ENCODE peak calls at places on chromosomes 16 and 17, in seven cellular contexts. One of them, this sample, is unnamed.

GRCh38 chr17:77707546-77707945 is 251.0 kb upstream of the TNRC6C start:
- DNase-seq in SK-N-SH: no peak
- DNase-seq in K562: no peak
- DNase-seq in HepG2: no peak
- DNase-seq in HCT116: no peak
- DNase-seq in H1: peak
- DNase-seq in GM12878: no peak
- DNase-seq in this sample: no peak

GRCh38 chr17:73203788-73204479 is 11.1 kb downstream of the COG1 start:
- DNase-seq in SK-N-SH: no peak
- DNase-seq in K562: no peak
- DNase-seq in HepG2: peak
- DNase-seq in HCT116: no peak
- DNase-seq in H1: no peak
- DNase-seq in GM12878: no peak
- DNase-seq in this sample: no peak

GRCh38 chr16:1129106-1129960 is 23.6 kb upstream of the CACNA1H start:
- DNase-seq in SK-N-SH: no peak
- DNase-seq in K562: no peak
- DNase-seq in HepG2: no peak
- DNase-seq in HCT116: no peak
- DNase-seq in H1: no peak
- DNase-seq in GM12878: no peak
- DNase-seq in this sample: no peak

GRCh38 chr17:47305302-47305923 is 18.3 kb upstream of the EFCAB13 start:
- DNase-seq in SK-N-SH: no peak
- DNase-seq in K562: no peak
- DNase-seq in HepG2: peak
- DNase-seq in HCT116: no peak
- DNase-seq in H1: no peak
- DNase-seq in GM12878: no peak
- DNase-seq in this sample: peak

GRCh38 chr17:82204831-82205719 is 7.6 kb downstream of the CCDC57 start:
- DNase-seq in SK-N-SH: peak
- DNase-seq in K562: no peak
- DNase-seq in HepG2: no peak
- DNase-seq in HCT116: no peak
- DNase-seq in H1: no peak
- DNase-seq in GM12878: no peak
- DNase-seq in this sample: no peak

GRCh38 chr16:11677451-11677951 is 9.2 kb downstream of the SNN start:
- DNase-seq in SK-N-SH: no peak
- DNase-seq in K562: no peak
- DNase-seq in HepG2: no peak
- DNase-seq in HCT116: no peak
- DNase-seq in H1: no peak
- DNase-seq in GM12878: no peak
- DNase-seq in this sample: no peak

GRCh38 chr17:17064322-17064721 is 22.1 kb downstream of the MPRIP start:
- DNase-seq in SK-N-SH: no peak
- DNase-seq in K562: no peak
- DNase-seq in HepG2: no peak
- DNase-seq in HCT116: no peak
- DNase-seq in H1: no peak
- DNase-seq in GM12878: no peak
- DNase-seq in this sample: no peak

GRCh38 chr17:8831234-8831849 is 32.2 kb upstream of the MFSD6L start:
- DNase-seq in SK-N-SH: no peak
- DNase-seq in K562: no peak
- DNase-seq in HepG2: no peak
- DNase-seq in HCT116: no peak
- DNase-seq in H1: peak
- DNase-seq in GM12878: no peak
- DNase-seq in this sample: no peak

GRCh38 chr17:48113201-48113676 is 5.7 kb downstream of the SNX11 start:
- DNase-seq in SK-N-SH: no peak
- DNase-seq in K562: no peak
- DNase-seq in HepG2: no peak
- DNase-seq in HCT116: no peak
- DNase-seq in H1: no peak
- DNase-seq in GM12878: peak
- DNase-seq in this sample: no peak

GRCh38 chr16:82260212-82260795 is 90.3 kb upstream of the MPHOSPH6 start:
- DNase-seq in SK-N-SH: no peak
- DNase-seq in K562: no peak
- DNase-seq in HepG2: no peak
- DNase-seq in HCT116: no peak
- DNase-seq in H1: no peak
- DNase-seq in GM12878: no peak
- DNase-seq in this sample: no peak

GRCh38 chr17:49787932-49788442 is 494 bp upstream of the KAT7 start:
- DNase-seq in SK-N-SH: peak
- DNase-seq in K562: no peak
- DNase-seq in HepG2: no peak
- DNase-seq in HCT116: no peak
- DNase-seq in H1: peak
- DNase-seq in GM12878: no peak
- DNase-seq in this sample: no peak

GRCh38 chr16:2974319-2975056 is 5.3 kb downstream of the PAQR4 start:
- DNase-seq in SK-N-SH: no peak
- DNase-seq in K562: no peak
- DNase-seq in HepG2: no peak
- DNase-seq in HCT116: no peak
- DNase-seq in H1: no peak
- DNase-seq in GM12878: no peak
- DNase-seq in this sample: no peak

GRCh38 chr17:14033166-14033565 is 36.1 kb upstream of the COX10 start:
- DNase-seq in SK-N-SH: no peak
- DNase-seq in K562: no peak
- DNase-seq in HepG2: no peak
- DNase-seq in HCT116: no peak
- DNase-seq in H1: no peak
- DNase-seq in GM12878: no peak
- DNase-seq in this sample: no peak

GRCh38 chr17:82215095-82215971 is 2.7 kb upstream of the CCDC57 start:
- DNase-seq in SK-N-SH: peak
- DNase-seq in K562: peak
- DNase-seq in HepG2: peak
- DNase-seq in HCT116: no peak
- DNase-seq in H1: no peak
- DNase-seq in GM12878: no peak
- DNase-seq in this sample: peak

GRCh38 chr17:65595071-65595655 is 33.7 kb upstream of the AXIN2 start:
- DNase-seq in SK-N-SH: no peak
- DNase-seq in K562: peak
- DNase-seq in HepG2: no peak
- DNase-seq in HCT116: no peak
- DNase-seq in H1: no peak
- DNase-seq in GM12878: no peak
- DNase-seq in this sample: no peak

DNA sequence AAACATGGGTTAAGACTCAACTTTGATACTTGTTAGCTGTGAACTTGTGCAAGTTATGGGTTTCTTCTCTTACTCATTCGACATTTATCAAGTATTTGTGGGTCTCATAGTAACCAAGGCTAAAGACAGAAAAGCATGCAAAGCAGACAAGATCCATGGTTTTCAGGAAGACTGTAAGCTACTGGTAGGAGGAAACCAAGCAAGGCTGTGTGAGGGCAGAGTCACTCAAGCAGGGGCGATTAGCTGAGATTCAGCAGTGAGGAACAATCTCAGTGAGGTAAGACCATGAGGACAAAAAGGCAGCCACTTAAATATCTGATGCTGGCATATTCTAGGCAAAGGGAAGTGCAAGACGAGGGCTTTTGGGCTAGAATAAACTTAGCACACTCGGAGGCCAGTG is 29.5 kb downstream of the MBTD1 start:
- DNase-seq in SK-N-SH: no peak
- DNase-seq in K562: no peak
- DNase-seq in HepG2: no peak
- DNase-seq in HCT116: no peak
- DNase-seq in H1: no peak
- DNase-seq in GM12878: no peak
- DNase-seq in this sample: no peak
- TF ChIP-seq JUND in SK-N-SH: no peak
- TF ChIP-seq JUND in K562: no peak
- TF ChIP-seq JUND in HepG2: no peak
- TF ChIP-seq JUND in HCT116: no peak
- TF ChIP-seq JUND in H1: no peak
- TF ChIP-seq JUND in GM12878: no peak
- TF ChIP-seq JUND in this sample: no peak

DNA sequence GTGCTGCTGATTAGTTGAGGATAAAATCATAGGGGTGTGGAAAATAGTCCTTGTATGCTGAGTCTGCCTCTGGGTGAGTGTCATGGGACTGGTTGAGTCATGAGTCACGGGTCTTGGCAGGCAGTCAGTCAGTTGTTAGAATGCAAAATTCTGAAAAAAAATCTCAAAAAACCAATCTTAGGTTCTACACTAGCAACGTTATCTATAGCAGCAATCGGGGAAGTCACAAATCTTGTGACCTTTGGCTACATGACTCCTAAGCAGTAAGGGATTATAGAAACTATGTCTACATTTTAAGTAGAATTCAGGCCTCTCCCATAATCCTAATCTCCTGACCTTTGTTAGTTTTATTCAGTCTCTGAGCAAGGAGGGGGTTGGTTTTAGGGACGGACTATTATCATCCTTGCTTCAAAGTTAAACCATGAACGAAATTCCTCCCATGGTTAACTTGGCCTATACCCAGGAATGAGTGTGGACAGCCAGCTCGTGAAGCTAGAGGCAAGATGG is 18.0 kb upstream of the PMFBP1 start:
- DNase-seq in SK-N-SH: no peak
- DNase-seq in K562: no peak
- DNase-seq in HepG2: no peak
- DNase-seq in HCT116: no peak
- DNase-seq in H1: no peak
- DNase-seq in GM12878: no peak
- DNase-seq in this sample: no peak
- TF ChIP-seq JUND in SK-N-SH: no peak
- TF ChIP-seq JUND in K562: peak
- TF ChIP-seq JUND in HepG2: no peak
- TF ChIP-seq JUND in HCT116: peak
- TF ChIP-seq JUND in H1: no peak
- TF ChIP-seq JUND in GM12878: no peak
- TF ChIP-seq JUND in this sample: no peak

GRCh38 chr17:80110447-80110812 is 9.0 kb downstream of the GAA start:
- DNase-seq in SK-N-SH: no peak
- DNase-seq in K562: no peak
- DNase-seq in HepG2: no peak
- DNase-seq in HCT116: no peak
- DNase-seq in H1: no peak
- DNase-seq in GM12878: no peak
- DNase-seq in this sample: no peak

GRCh38 chr17:80110927-80111701 is 9.7 kb downstream of the GAA start:
- DNase-seq in SK-N-SH: peak
- DNase-seq in K562: no peak
- DNase-seq in HepG2: no peak
- DNase-seq in HCT116: no peak
- DNase-seq in H1: no peak
- DNase-seq in GM12878: no peak
- DNase-seq in this sample: no peak

GRCh38 chr17:80109066-80109618 is 7.8 kb downstream of the GAA start:
- DNase-seq in SK-N-SH: peak
- DNase-seq in K562: no peak
- DNase-seq in HepG2: no peak
- DNase-seq in HCT116: no peak
- DNase-seq in H1: no peak
- DNase-seq in GM12878: no peak
- DNase-seq in this sample: no peak

GRCh38 chr17:80108321-80108971 is 7.1 kb downstream of the GAA start:
- DNase-seq in SK-N-SH: no peak
- DNase-seq in K562: no peak
- DNase-seq in HepG2: no peak
- DNase-seq in HCT116: no peak
- DNase-seq in H1: no peak
- DNase-seq in GM12878: no peak
- DNase-seq in this sample: no peak

GRCh38 chr17:80109713-80110446 is 8.5 kb downstream of the GAA start:
- DNase-seq in SK-N-SH: peak
- DNase-seq in K562: no peak
- DNase-seq in HepG2: no peak
- DNase-seq in HCT116: no peak
- DNase-seq in H1: no peak
- DNase-seq in GM12878: no peak
- DNase-seq in this sample: no peak
- TF ChIP-seq JUND in SK-N-SH: no peak
- TF ChIP-seq JUND in K562: no peak
- TF ChIP-seq JUND in HepG2: no peak
- TF ChIP-seq JUND in HCT116: no peak
- TF ChIP-seq JUND in H1: no peak
- TF ChIP-seq JUND in GM12878: no peak
- TF ChIP-seq JUND in this sample: no peak

GRCh38 chr16:89637379-89637778 is 20.1 kb downstream of the CHMP1A start:
- DNase-seq in SK-N-SH: no peak
- DNase-seq in K562: peak
- DNase-seq in HepG2: no peak
- DNase-seq in HCT116: no peak
- DNase-seq in H1: no peak
- DNase-seq in GM12878: no peak
- DNase-seq in this sample: no peak

GRCh38 chr16:89638455-89638854 is 19.1 kb downstream of the CHMP1A start:
- DNase-seq in SK-N-SH: no peak
- DNase-seq in K562: no peak
- DNase-seq in HepG2: no peak
- DNase-seq in HCT116: no peak
- DNase-seq in H1: no peak
- DNase-seq in GM12878: no peak
- DNase-seq in this sample: no peak

GRCh38 chr16:89636663-89637062 is 20.8 kb downstream of the CHMP1A start:
- DNase-seq in SK-N-SH: no peak
- DNase-seq in K562: no peak
- DNase-seq in HepG2: no peak
- DNase-seq in HCT116: no peak
- DNase-seq in H1: no peak
- DNase-seq in GM12878: no peak
- DNase-seq in this sample: no peak

GRCh38 chr16:89629827-89630610 is 16.6 kb downstream of the DPEP1 start:
- DNase-seq in SK-N-SH: no peak
- DNase-seq in K562: no peak
- DNase-seq in HepG2: peak
- DNase-seq in HCT116: no peak
- DNase-seq in H1: no peak
- DNase-seq in GM12878: no peak
- DNase-seq in this sample: no peak

DNA sequence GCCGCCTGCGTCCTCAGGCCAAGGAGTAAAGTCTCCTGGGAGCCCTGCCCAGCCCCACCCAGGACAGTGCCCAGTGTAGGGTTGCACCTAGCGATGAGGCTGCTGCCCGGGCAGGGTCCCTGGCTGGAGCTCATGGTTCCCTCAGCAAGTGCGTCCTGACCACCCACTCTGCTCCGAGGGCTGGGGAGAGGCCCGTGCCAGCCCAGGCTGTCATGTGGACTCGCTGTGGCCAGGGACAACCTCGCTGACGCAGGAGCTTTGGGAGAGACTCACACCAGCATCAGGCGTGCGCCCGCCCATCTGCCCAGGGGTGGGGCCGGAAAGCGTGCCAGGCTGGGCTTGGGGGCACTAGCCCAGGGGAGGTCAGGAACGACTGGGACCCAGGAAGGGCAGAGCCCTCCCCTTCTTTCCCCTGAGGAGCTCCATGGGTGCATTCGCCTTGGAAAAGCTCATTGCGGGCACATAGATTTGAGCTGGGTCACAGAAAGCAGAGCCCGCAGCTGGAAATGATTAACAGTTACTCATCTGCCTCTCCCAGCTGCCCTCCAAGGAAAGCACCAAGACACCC is 19.7 kb downstream of the DPEP1 start:
- DNase-seq in SK-N-SH: peak
- DNase-seq in K562: no peak
- DNase-seq in HepG2: no peak
- DNase-seq in HCT116: peak
- DNase-seq in H1: no peak
- DNase-seq in GM12878: no peak
- DNase-seq in this sample: no peak
- TF ChIP-seq JUND in SK-N-SH: no peak
- TF ChIP-seq JUND in K562: no peak
- TF ChIP-seq JUND in HepG2: no peak
- TF ChIP-seq JUND in HCT116: no peak
- TF ChIP-seq JUND in H1: no peak
- TF ChIP-seq JUND in GM12878: no peak
- TF ChIP-seq JUND in this sample: no peak

This sample was measured in T47D.